ENCODE peak calls at places on chromosomes 2 and 18, in ten cellular contexts. One of them, this sample, is unnamed.

GRCh38 chr2:27125104-27125503 is 1.5 kb downstream of the ABHD1 start:
- DNase-seq in effector memory CD8-positive, alpha-beta T cell: no peak
- DNase-seq in kidney tubule cell: no peak
- DNase-seq in hippocampal formation: no peak
- DNase-seq in fibroblast of the aortic adventitia: no peak
- DNase-seq in upper lobe of right lung: no peak
- DNase-seq in NCI-H1436: no peak
- DNase-seq in GM12865: no peak
- DNase-seq in PC-3: no peak
- DNase-seq in germinal center: no peak
- DNase-seq in this sample: no peak

GRCh38 chr2:240704651-240705050 is 13.0 kb downstream of the AQP12A start:
- DNase-seq in fibroblast of the aortic adventitia: no peak
- DNase-seq in PC-3: no peak
- DNase-seq in NCI-H1436: no peak
- DNase-seq in upper lobe of right lung: no peak
- DNase-seq in germinal center: no peak
- DNase-seq in kidney tubule cell: no peak
- DNase-seq in effector memory CD8-positive, alpha-beta T cell: no peak
- DNase-seq in hippocampal formation: no peak
- DNase-seq in GM12865: no peak
- DNase-seq in this sample: no peak

GRCh38 chr2:65388051-65388531 is 44.3 kb downstream of the SPRED2 start:
- DNase-seq in GM12865: peak; percentile 93
- DNase-seq in kidney tubule cell: no peak
- DNase-seq in upper lobe of right lung: no peak
- DNase-seq in hippocampal formation: no peak
- DNase-seq in fibroblast of the aortic adventitia: no peak
- DNase-seq in effector memory CD8-positive, alpha-beta T cell: no peak
- DNase-seq in germinal center: no peak
- DNase-seq in PC-3: no peak
- DNase-seq in NCI-H1436: no peak
- DNase-seq in this sample: no peak

GRCh38 chr2:134282638-134283400 is 28.9 kb downstream of the MGAT5 start:
- DNase-seq in germinal center: no peak
- DNase-seq in PC-3: no peak
- DNase-seq in kidney tubule cell: no peak
- DNase-seq in upper lobe of right lung: no peak
- DNase-seq in GM12865: peak; percentile 96
- DNase-seq in effector memory CD8-positive, alpha-beta T cell: no peak
- DNase-seq in fibroblast of the aortic adventitia: no peak
- DNase-seq in NCI-H1436: no peak
- DNase-seq in hippocampal formation: no peak
- DNase-seq in this sample: no peak

GRCh38 chr2:162257416-162257815 is 14.2 kb upstream of the FAP start:
- DNase-seq in PC-3: no peak
- DNase-seq in GM12865: no peak
- DNase-seq in upper lobe of right lung: no peak
- DNase-seq in NCI-H1436: no peak
- DNase-seq in fibroblast of the aortic adventitia: peak; percentile 65
- DNase-seq in kidney tubule cell: no peak
- DNase-seq in effector memory CD8-positive, alpha-beta T cell: no peak
- DNase-seq in hippocampal formation: no peak
- DNase-seq in germinal center: no peak
- DNase-seq in this sample: no peak

GRCh38 chr18:3995476-3996102 is 459.5 kb downstream of the DLGAP1 start:
- DNase-seq in fibroblast of the aortic adventitia: peak; percentile 90
- DNase-seq in effector memory CD8-positive, alpha-beta T cell: peak; percentile 49
- DNase-seq in kidney tubule cell: peak; percentile 67
- DNase-seq in PC-3: peak; percentile 69
- DNase-seq in NCI-H1436: peak; percentile 51
- DNase-seq in GM12865: peak; percentile 84
- DNase-seq in germinal center: peak; percentile 14
- DNase-seq in hippocampal formation: peak; percentile 31
- DNase-seq in upper lobe of right lung: no peak
- DNase-seq in this sample: no peak

GRCh38 chr2:112907001-112907949 is 3.7 kb upstream of the IL37 start:
- DNase-seq in effector memory CD8-positive, alpha-beta T cell: no peak
- DNase-seq in GM12865: no peak
- DNase-seq in germinal center: no peak
- DNase-seq in kidney tubule cell: no peak
- DNase-seq in fibroblast of the aortic adventitia: no peak
- DNase-seq in NCI-H1436: no peak
- DNase-seq in hippocampal formation: no peak
- DNase-seq in PC-3: no peak
- DNase-seq in upper lobe of right lung: no peak
- DNase-seq in this sample: no peak

GRCh38 chr18:78875268-78875997 is 104.2 kb upstream of the SALL3 start:
- DNase-seq in GM12865: peak; percentile 3
- DNase-seq in NCI-H1436: peak; percentile 17
- DNase-seq in upper lobe of right lung: no peak
- DNase-seq in kidney tubule cell: peak; percentile 38
- DNase-seq in germinal center: peak; percentile 14
- DNase-seq in hippocampal formation: peak; percentile 6
- DNase-seq in effector memory CD8-positive, alpha-beta T cell: peak; percentile 21
- DNase-seq in PC-3: peak; percentile 39
- DNase-seq in fibroblast of the aortic adventitia: no peak
- DNase-seq in this sample: no peak

GRCh38 chr2:98915751-98916358 is 20.2 kb downstream of the CRACDL start:
- DNase-seq in germinal center: no peak
- DNase-seq in NCI-H1436: no peak
- DNase-seq in hippocampal formation: no peak
- DNase-seq in upper lobe of right lung: peak; percentile 21
- DNase-seq in fibroblast of the aortic adventitia: peak; percentile 71
- DNase-seq in GM12865: no peak
- DNase-seq in effector memory CD8-positive, alpha-beta T cell: no peak
- DNase-seq in PC-3: peak; percentile 66
- DNase-seq in kidney tubule cell: no peak
- DNase-seq in this sample: no peak

GRCh38 chr2:86482034-86482433 is 40.9 kb downstream of the KDM3A start:
- DNase-seq in NCI-H1436: no peak
- DNase-seq in GM12865: no peak
- DNase-seq in germinal center: no peak
- DNase-seq in hippocampal formation: no peak
- DNase-seq in fibroblast of the aortic adventitia: no peak
- DNase-seq in PC-3: peak; percentile 53
- DNase-seq in upper lobe of right lung: no peak
- DNase-seq in kidney tubule cell: peak; percentile 58
- DNase-seq in effector memory CD8-positive, alpha-beta T cell: no peak
- DNase-seq in this sample: no peak

This sample was measured in anterior cingulate cortex.